ENCODE peak calls at places on chromosomes 16 and 17, in six cellular contexts. One of them, this sample, is unnamed. For H3K4me1, the result is how much of the 10 kb centered on the place peaks cover.

GRCh38 chr16:73778872-73779271 is 517.7 kb upstream of the PSMD7 start:
- DNase-seq in PC-3: no peak
- DNase-seq in heart left ventricle: no peak
- DNase-seq in uterus: no peak
- DNase-seq in heart right ventricle: no peak
- DNase-seq in Peyer's patch: no peak
- DNase-seq in this sample: no peak

GRCh38 chr17:47253541-47254402 is at the start of gene ITGB3:
- DNase-seq in heart left ventricle: peak
- DNase-seq in heart right ventricle: peak
- DNase-seq in PC-3: peak
- DNase-seq in uterus: peak
- DNase-seq in Peyer's patch: peak
- DNase-seq in this sample: peak

GRCh38 chr16:85245307-85246172 is 133.3 kb upstream of the CIBAR2 start:
- DNase-seq in PC-3: peak
- DNase-seq in heart left ventricle: peak
- DNase-seq in uterus: peak
- DNase-seq in heart right ventricle: peak
- DNase-seq in Peyer's patch: peak
- DNase-seq in this sample: no peak

GRCh38 chr17:82041139-82041814 is 3.8 kb upstream of the DCXR start:
- DNase-seq in heart left ventricle: no peak
- DNase-seq in heart right ventricle: no peak
- DNase-seq in uterus: no peak
- DNase-seq in PC-3: peak
- DNase-seq in Peyer's patch: no peak
- DNase-seq in this sample: no peak

GRCh38 chr16:87152221-87152755 is 164.9 kb downstream of the C16orf95 start:
- DNase-seq in PC-3: no peak
- DNase-seq in heart left ventricle: no peak
- DNase-seq in Peyer's patch: no peak
- DNase-seq in uterus: no peak
- DNase-seq in heart right ventricle: no peak
- DNase-seq in this sample: no peak

GRCh38 chr17:44502598-44503079 is 567 bp downstream of the GPATCH8 start:
- DNase-seq in Peyer's patch: no peak
- DNase-seq in heart right ventricle: no peak
- DNase-seq in uterus: no peak
- DNase-seq in heart left ventricle: no peak
- DNase-seq in PC-3: peak
- DNase-seq in this sample: peak

GRCh38 chr17:6910987-6911603 is 79.6 kb upstream of the TEKT1 start:
- DNase-seq in Peyer's patch: no peak
- DNase-seq in uterus: no peak
- DNase-seq in heart right ventricle: no peak
- DNase-seq in PC-3: peak
- DNase-seq in heart left ventricle: no peak
- DNase-seq in this sample: no peak

GRCh38 chr16:64287667-64288521 is 834.0 kb downstream of the CDH11 start:
- DNase-seq in heart right ventricle: no peak
- DNase-seq in uterus: no peak
- DNase-seq in heart left ventricle: no peak
- DNase-seq in PC-3: no peak
- DNase-seq in Peyer's patch: no peak
- DNase-seq in this sample: no peak

GRCh38 chr17:81995463-81996231 is 18.2 kb downstream of the ASPSCR1 start:
- DNase-seq in uterus: no peak
- DNase-seq in Peyer's patch: no peak
- DNase-seq in heart left ventricle: no peak
- DNase-seq in PC-3: no peak
- DNase-seq in heart right ventricle: no peak
- DNase-seq in this sample: no peak

GRCh38 chr17:76791053-76791980 is 53.4 kb downstream of the MFSD11 start:
- DNase-seq in uterus: peak
- DNase-seq in Peyer's patch: peak
- DNase-seq in PC-3: peak
- DNase-seq in heart left ventricle: no peak
- DNase-seq in heart right ventricle: no peak
- DNase-seq in this sample: peak

GRCh38 chr17:67800495-67800928 is 24.8 kb upstream of the BPTF start:
- DNase-seq in heart right ventricle: peak
- DNase-seq in PC-3: peak
- DNase-seq in Peyer's patch: peak
- DNase-seq in uterus: peak
- DNase-seq in heart left ventricle: peak
- DNase-seq in this sample: peak

GRCh38 chr16:4298761-4299522 is 16.9 kb upstream of the GLIS2 start:
- DNase-seq in heart left ventricle: peak
- DNase-seq in PC-3: peak
- DNase-seq in heart right ventricle: peak
- DNase-seq in uterus: peak
- DNase-seq in Peyer's patch: peak
- DNase-seq in this sample: no peak

GRCh38 chr16:80007216-80007615 is 406.7 kb upstream of the MAF start:
- DNase-seq in heart left ventricle: no peak
- DNase-seq in Peyer's patch: no peak
- DNase-seq in PC-3: no peak
- DNase-seq in heart right ventricle: no peak
- DNase-seq in uterus: no peak
- DNase-seq in this sample: no peak

GRCh38 chr17:4175921-4176802 is 33.2 kb downstream of the CYB5D2 start:
- DNase-seq in heart right ventricle: no peak
- DNase-seq in Peyer's patch: no peak
- DNase-seq in heart left ventricle: no peak
- DNase-seq in PC-3: no peak
- DNase-seq in uterus: no peak
- DNase-seq in this sample: peak

GRCh38 chr17:49407981-49408501 is 6.6 kb downstream of the PHB1 start:
- DNase-seq in uterus: peak
- DNase-seq in Peyer's patch: peak
- DNase-seq in heart left ventricle: peak
- DNase-seq in heart right ventricle: peak
- DNase-seq in PC-3: peak
- DNase-seq in this sample: peak

GRCh38 chr17:17156511-17156910 is 49.6 kb downstream of the PLD6 start:
- DNase-seq in Peyer's patch: no peak
- DNase-seq in heart right ventricle: no peak
- DNase-seq in heart left ventricle: no peak
- DNase-seq in uterus: no peak
- DNase-seq in PC-3: no peak
- DNase-seq in this sample: no peak

GRCh38 chr16:82317411-82318168 is 147.6 kb upstream of the MPHOSPH6 start:
- DNase-seq in heart left ventricle: peak
- DNase-seq in heart right ventricle: no peak
- DNase-seq in uterus: no peak
- DNase-seq in PC-3: no peak
- DNase-seq in Peyer's patch: no peak
- DNase-seq in this sample: no peak

GRCh38 chr16:30399435-30400186 is 4.4 kb downstream of the ZNF48 start:
- DNase-seq in uterus: no peak
- DNase-seq in Peyer's patch: no peak
- DNase-seq in heart right ventricle: no peak
- DNase-seq in heart left ventricle: no peak
- DNase-seq in PC-3: peak
- DNase-seq in this sample: no peak

GRCh38 chr17:54945671-54946070 is 22.8 kb downstream of the COX11 start:
- DNase-seq in heart right ventricle: no peak
- DNase-seq in Peyer's patch: no peak
- DNase-seq in heart left ventricle: no peak
- DNase-seq in PC-3: no peak
- DNase-seq in uterus: no peak
- DNase-seq in this sample: no peak

GRCh38 chr17:66542183-66542966 is 240.0 kb downstream of the PRKCA start:
- DNase-seq in heart left ventricle: no peak
- DNase-seq in heart right ventricle: no peak
- DNase-seq in uterus: no peak
- DNase-seq in PC-3: peak
- DNase-seq in Peyer's patch: no peak
- DNase-seq in this sample: no peak

GRCh38 chr17:81518113-81518784 is 5.7 kb upstream of the ACTG1 start:
- DNase-seq in PC-3: peak
- DNase-seq in Peyer's patch: peak
- DNase-seq in heart left ventricle: no peak
- DNase-seq in uterus: peak
- DNase-seq in heart right ventricle: no peak
- DNase-seq in this sample: no peak

GRCh38 chr17:50817838-50818237 is 17.5 kb upstream of the WFIKKN2 start:
- DNase-seq in heart right ventricle: no peak
- DNase-seq in Peyer's patch: no peak
- DNase-seq in PC-3: peak
- DNase-seq in heart left ventricle: no peak
- DNase-seq in uterus: no peak
- DNase-seq in this sample: no peak

GRCh38 chr17:75872434-75873351 is 5.7 kb downstream of the TRIM47 start:
- DNase-seq in uterus: peak
- DNase-seq in PC-3: peak
- DNase-seq in Peyer's patch: peak
- DNase-seq in heart right ventricle: peak
- DNase-seq in heart left ventricle: peak
- DNase-seq in this sample: peak

DNA sequence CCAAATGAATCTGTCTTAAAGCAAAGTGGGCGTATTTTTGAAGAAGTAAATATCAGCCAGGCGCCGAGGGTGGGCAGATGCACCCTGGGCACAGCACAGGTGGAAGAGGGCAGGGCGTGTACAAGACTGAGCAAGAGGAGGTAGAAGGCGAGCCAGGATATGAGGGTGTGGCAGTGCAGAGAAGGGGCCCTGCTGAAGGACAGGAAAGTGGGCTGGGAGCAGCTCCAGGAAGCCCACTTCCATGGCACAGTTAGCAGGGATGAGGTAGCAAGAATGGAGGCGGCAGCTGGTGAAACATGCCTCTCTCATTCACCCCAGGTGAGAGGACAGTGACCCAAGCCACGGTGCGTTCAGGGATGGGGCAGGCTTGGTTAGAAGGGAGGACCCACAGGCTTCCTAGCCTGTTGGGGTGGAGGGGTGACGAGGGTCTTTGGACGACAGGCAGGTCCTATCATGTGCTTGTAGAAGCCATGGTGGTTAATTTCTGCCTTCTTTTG is 149.3 kb downstream of the CLEC16A start:
- DNase-seq in heart right ventricle: no peak
- DNase-seq in uterus: no peak
- DNase-seq in heart left ventricle: no peak
- DNase-seq in PC-3: no peak
- DNase-seq in Peyer's patch: no peak
- DNase-seq in this sample: no peak
- H3K4me1 ChIP-seq in heart right ventricle: under half
- H3K4me1 ChIP-seq in uterus: under half
- H3K4me1 ChIP-seq in heart left ventricle: under half
- H3K4me1 ChIP-seq in PC-3: under half
- H3K4me1 ChIP-seq in Peyer's patch: under half
- H3K4me1 ChIP-seq in this sample: under half

DNA sequence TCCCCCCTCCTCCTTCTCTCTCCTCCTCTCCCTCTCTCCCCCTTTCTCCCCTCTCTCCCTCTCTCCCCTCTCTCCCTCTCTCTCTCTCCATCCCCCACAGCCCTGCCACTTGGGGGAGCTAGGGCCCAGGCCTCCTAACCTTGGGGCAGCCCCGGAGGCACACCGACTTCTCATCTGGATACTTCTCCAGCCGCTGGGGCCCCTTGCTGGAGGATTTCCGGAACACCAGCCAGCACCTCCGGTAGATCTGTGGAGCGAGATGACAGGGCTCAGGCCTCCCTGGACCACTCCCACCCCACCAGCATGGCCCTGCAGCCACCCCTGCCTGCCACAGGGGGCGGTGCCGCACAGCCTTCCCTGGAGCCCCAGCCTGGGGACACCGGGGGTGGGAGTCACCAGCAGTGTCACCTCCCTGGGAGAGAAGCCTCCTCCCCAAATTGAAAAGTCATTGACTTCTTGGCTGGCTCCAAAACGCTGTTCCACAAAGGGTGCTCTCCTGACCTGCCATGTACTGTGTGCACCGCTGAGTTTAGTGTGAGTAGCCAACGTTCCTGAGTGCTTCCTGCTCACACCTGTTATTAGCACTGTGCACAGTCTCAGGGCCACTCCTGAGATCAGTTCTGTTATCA is 10.5 kb downstream of the DOK4 start:
- DNase-seq in heart left ventricle: no peak
- DNase-seq in heart right ventricle: no peak
- DNase-seq in Peyer's patch: peak
- DNase-seq in uterus: no peak
- DNase-seq in PC-3: peak
- DNase-seq in this sample: peak
- H3K4me3 ChIP-seq in heart left ventricle: no peak
- H3K4me3 ChIP-seq in heart right ventricle: no peak
- H3K4me3 ChIP-seq in Peyer's patch: no peak
- H3K4me3 ChIP-seq in uterus: no peak
- H3K4me3 ChIP-seq in PC-3: no peak
- H3K4me3 ChIP-seq in this sample: no peak

GRCh38 chr16:2039286-2040030 is 8.2 kb downstream of the NTHL1 start:
- DNase-seq in heart left ventricle: peak
- DNase-seq in heart right ventricle: peak
- DNase-seq in PC-3: peak
- DNase-seq in Peyer's patch: peak
- DNase-seq in uterus: peak
- DNase-seq in this sample: no peak
- H3K4me1 ChIP-seq in heart left ventricle: half or more
- H3K4me1 ChIP-seq in heart right ventricle: half or more
- H3K4me1 ChIP-seq in PC-3: half or more
- H3K4me1 ChIP-seq in Peyer's patch: under half
- H3K4me1 ChIP-seq in uterus: under half
- H3K4me1 ChIP-seq in this sample: half or more

GRCh38 chr16:52491216-52491615 is 55.7 kb downstream of the TOX3 start:
- DNase-seq in heart left ventricle: no peak
- DNase-seq in uterus: no peak
- DNase-seq in Peyer's patch: no peak
- DNase-seq in PC-3: no peak
- DNase-seq in heart right ventricle: no peak
- DNase-seq in this sample: no peak

GRCh38 chr16:52489894-52490293 is 57.0 kb downstream of the TOX3 start:
- DNase-seq in PC-3: no peak
- DNase-seq in heart left ventricle: no peak
- DNase-seq in uterus: no peak
- DNase-seq in Peyer's patch: no peak
- DNase-seq in heart right ventricle: no peak
- DNase-seq in this sample: no peak

GRCh38 chr16:52487849-52488457 is 59.0 kb downstream of the TOX3 start:
- DNase-seq in Peyer's patch: no peak
- DNase-seq in uterus: no peak
- DNase-seq in heart left ventricle: no peak
- DNase-seq in heart right ventricle: no peak
- DNase-seq in PC-3: no peak
- DNase-seq in this sample: no peak

GRCh38 chr16:52492789-52493357 is 54.1 kb downstream of the TOX3 start:
- DNase-seq in heart right ventricle: no peak
- DNase-seq in Peyer's patch: no peak
- DNase-seq in uterus: no peak
- DNase-seq in heart left ventricle: no peak
- DNase-seq in PC-3: no peak
- DNase-seq in this sample: no peak

DNA sequence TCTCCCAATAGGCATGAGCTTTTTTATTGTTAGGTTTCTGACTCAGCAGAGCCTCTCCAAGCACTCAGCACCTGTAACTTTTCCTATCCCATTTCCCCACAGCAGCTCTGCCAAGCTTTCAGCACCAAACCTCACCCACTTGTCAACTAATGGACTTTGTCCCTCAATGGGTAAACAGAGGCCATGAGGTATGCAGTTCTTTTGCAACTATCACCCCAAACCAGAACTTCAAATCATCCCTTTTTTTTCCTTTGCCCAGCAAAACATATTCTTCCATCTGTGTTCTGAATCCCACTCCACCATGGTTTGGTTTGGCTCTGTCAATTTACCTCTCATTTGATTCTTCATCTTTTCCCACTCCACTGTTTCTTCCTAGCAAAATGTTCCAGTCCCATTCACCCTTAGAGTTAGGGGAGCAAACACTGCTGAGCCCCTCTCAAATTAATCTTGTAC is 58.1 kb downstream of the TOX3 start:
- DNase-seq in PC-3: no peak
- DNase-seq in Peyer's patch: no peak
- DNase-seq in heart left ventricle: no peak
- DNase-seq in uterus: no peak
- DNase-seq in heart right ventricle: no peak
- DNase-seq in this sample: no peak
- H3K4me3 ChIP-seq in PC-3: no peak
- H3K4me3 ChIP-seq in Peyer's patch: no peak
- H3K4me3 ChIP-seq in heart left ventricle: no peak
- H3K4me3 ChIP-seq in uterus: no peak
- H3K4me3 ChIP-seq in heart right ventricle: no peak
- H3K4me3 ChIP-seq in this sample: no peak